ENCODE peak calls at places on chromosomes 4 and X, in four cellular contexts. M is neural crest cell, V is spleen, U is H9. C is an unnamed sample.
A peak's percentile ranks its signal among the peaks of the same experiment; 100 is the strongest.

GRCh38 chr4:72919937-72920336 is 149.6 kb downstream of the COX18 start:
- DNase-seq in M (no peak), V (no peak), U (no peak), C (no peak)

GRCh38 chr4:78534286-78534955 is 17.1 kb upstream of the ANXA3 start:
- DNase-seq in M (no peak), V (no peak), U (no peak), C (no peak)

GRCh38 chrX:44036336-44036735 is 63.1 kb upstream of the NDP start:
- DNase-seq in M (no peak), V (no peak), U (no peak), C (no peak)

GRCh38 chrX:19810809-19811208 is 76.6 kb downstream of the SH3KBP1 start:
- DNase-seq in M (no peak), V (no peak), U (no peak), C (no peak)

GRCh38 chr4:87076690-87077358 is 142.0 kb downstream of the AFF1 start:
- DNase-seq in M (no peak), V (no peak), U (no peak), C (no peak)

GRCh38 chr4:126678608-126679007 is 954.1 kb upstream of the INTU start:
- DNase-seq in M (no peak), V (no peak), U (no peak), C (no peak)

GRCh38 chr4:98448923-98449322 is 187.7 kb downstream of the RAP1GDS1 start:
- DNase-seq in M (no peak), V (peak; percentile 87), U (no peak), C (no peak)

GRCh38 chr4:7783560-7783959 is 156.1 kb downstream of the AFAP1 start:
- DNase-seq in M (no peak), V (peak; percentile 29), U (no peak), C (no peak)

GRCh38 chrX:22952011-22952410 is 47.7 kb upstream of the DDX53 start:
- DNase-seq in M (no peak), V (no peak), U (no peak), C (no peak)

GRCh38 chr4:40843696-40844095 is 93.9 kb downstream of the NSUN7 start:
- DNase-seq in M (no peak), V (no peak), U (peak; percentile 41), C (no peak)

GRCh38 chr4:47531241-47531953 is 46.3 kb downstream of the ATP10D start:
- DNase-seq in M (no peak), V (peak; percentile 79), U (no peak), C (no peak)

GRCh38 chr4:159503243-159503642 is 400.4 kb downstream of the RAPGEF2 start:
- DNase-seq in M (no peak), V (no peak), U (peak; percentile 36), C (no peak)

GRCh38 chr4:145755802-145756201 is 75.9 kb downstream of the C4orf51 start:
- DNase-seq in M (no peak), V (no peak), U (no peak), C (no peak)

GRCh38 chr4:14772388-14772787 is 229.9 kb upstream of the CPEB2 start:
- DNase-seq in M (no peak), V (no peak), U (no peak), C (no peak)

DNA sequence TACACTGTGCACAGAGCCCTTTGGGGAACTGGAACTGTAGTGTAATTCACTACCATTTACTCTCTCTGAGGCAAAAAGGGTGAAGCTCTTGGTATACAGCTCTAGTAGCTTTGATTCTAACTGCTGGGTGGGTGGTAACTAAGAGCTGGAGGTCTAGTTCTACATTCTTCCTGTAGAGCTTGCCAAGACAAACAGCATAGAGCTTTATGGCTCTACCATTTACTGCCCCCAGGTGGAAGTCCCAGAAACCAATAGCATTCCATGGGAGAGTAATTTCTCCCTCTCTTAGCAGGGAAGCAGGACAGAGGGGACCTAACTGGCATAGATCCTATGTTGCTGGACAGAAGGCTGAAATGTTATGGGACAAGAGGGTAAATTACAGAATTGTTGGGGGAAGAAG is 26.7 kb downstream of the HDAC8 start:
- DNase-seq in M (no peak), V (no peak), U (no peak), C (no peak)
- TF ChIP-seq CTCF in M (no peak), V (no peak), U (peak; percentile 29), C (no peak)

GRCh38 chrX:115892056-115892708 is 278.4 kb upstream of the AGTR2 start:
- DNase-seq in M (no peak), V (no peak), U (no peak), C (peak; percentile 22)

GRCh38 chrX:115894087-115894486 is 276.5 kb upstream of the AGTR2 start:
- DNase-seq in M (no peak), V (no peak), U (peak; percentile 31), C (peak; percentile 37)

GRCh38 chrX:115896362-115896761 is 274.2 kb upstream of the AGTR2 start:
- DNase-seq in M (no peak), V (no peak), U (no peak), C (peak; percentile 36)

GRCh38 chrX:115895678-115896329 is 274.7 kb upstream of the AGTR2 start:
- DNase-seq in M (no peak), V (no peak), U (peak; percentile 30), C (peak; percentile 61)

GRCh38 chrX:115892787-115893671 is 277.5 kb upstream of the AGTR2 start:
- DNase-seq in M (no peak), V (peak; percentile 82), U (peak; percentile 68), C (peak; percentile 60)
- TF ChIP-seq CTCF in M (no peak), V (no peak), U (peak; percentile 55), C (no peak)

DNA sequence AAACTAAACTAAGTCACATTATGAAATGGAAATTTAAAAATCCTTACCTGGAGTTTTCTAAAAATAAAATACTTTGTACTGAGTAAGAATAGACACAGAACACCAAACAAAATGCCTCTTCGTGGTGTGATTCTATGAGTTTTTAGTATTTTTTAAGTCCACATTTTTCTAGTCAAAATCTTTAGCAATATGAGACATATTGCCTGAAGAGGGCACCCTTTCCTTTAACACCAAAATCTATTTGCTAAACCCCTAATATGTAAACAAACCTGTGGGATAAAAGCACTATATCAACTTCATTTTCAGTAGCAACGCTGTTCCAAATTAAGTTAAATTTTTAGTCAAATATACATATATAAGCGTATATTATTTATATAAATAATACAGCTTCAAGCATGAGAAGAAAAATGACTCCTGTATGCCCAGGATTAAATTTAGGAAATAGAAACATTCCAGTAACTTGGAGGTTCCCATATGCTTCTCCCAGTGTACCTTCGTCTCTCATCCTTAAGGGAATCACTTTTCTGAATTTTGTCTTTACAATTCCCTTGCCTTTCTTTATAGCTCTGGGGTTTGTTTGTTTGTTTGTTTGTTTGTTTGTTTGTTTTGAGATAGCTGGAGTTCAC is 23.0 kb upstream of the PGM2 start:
- DNase-seq in M (no peak), V (no peak), U (no peak), C (no peak)
- TF ChIP-seq CTCF in M (peak; percentile 74), V (peak; percentile 70), U (peak; percentile 71), C (peak; percentile 77)

DNA sequence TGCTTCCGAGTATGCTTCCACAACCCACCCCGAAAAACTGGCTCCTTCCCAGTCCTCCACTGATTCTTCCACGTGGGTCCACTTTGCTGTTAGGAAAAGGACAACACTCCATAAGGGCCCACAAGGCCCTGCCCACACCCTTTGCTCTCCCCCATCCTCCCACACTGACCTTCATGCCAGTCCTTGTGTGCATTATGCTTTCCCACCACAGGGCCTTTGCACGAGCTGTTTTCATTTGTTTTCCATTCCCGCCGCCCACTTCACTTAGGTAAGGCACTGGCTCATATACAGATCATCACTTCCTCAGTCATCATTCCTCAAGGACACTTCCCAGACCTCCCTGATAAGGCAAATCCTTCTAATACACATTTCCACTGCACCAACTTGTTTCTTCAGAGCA is 16.8 kb upstream of the SEL1L3 start:
- DNase-seq in M (no peak), V (no peak), U (no peak), C (no peak)
- TF ChIP-seq CTCF in M (no peak), V (no peak), U (no peak), C (no peak)

DNA sequence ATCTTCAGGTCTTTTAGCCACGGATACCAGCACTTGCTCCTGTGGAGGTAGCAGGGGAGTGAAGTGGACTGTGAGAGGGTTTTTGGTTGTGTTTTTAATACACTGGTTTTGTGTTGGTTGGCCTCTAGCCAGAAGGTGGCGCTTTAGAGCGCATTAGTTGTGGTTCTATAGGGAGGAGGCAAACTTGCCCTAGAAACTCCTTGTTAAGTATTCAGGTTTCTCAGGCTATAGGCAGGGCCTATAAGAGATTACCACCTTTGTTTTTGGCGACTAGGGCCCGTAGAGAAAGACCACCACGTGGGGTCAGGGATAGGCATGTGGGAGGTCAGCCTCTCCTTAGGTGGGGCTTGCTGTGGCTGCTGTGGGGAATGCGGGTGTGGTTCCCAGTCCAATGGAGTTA is 221.6 kb upstream of the SPANXN4 start:
- DNase-seq in M (no peak), V (no peak), U (peak; percentile 47), C (no peak)
- TF ChIP-seq CTCF in M (peak; percentile 30), V (no peak), U (peak; percentile 62), C (peak; percentile 41)

GRCh38 chrX:40068048-40068447 is 29.7 kb downstream of the BCOR start:
- DNase-seq in M (no peak), V (no peak), U (no peak), C (no peak)
- TF ChIP-seq CTCF in M (no peak), V (no peak), U (no peak), C (no peak)

C was measured in type B pancreatic cell.